ENCODE peak calls at places on chromosomes 16 and 17, in nine cellular contexts. X is NCI-H1436 treated with DMSO at 0.1 percent for 48 hours; U is AG10803; B is left ventricle myocardium inferior; Z is NCI-H2029; J is EL; O is SIG-M5; R is stimulated activated CD8-positive, alpha-beta memory T cell treated with anti-CD3 and anti-CD28 coated beads, Interleukin-4, amount 100 ng/mL, for 4 hours; I is left cardiac atrium. L is an unnamed sample.

GRCh38 chr17:61454095-61454931 is 2.1 kb downstream of the TBX4 start:
- DNase-seq in X (no peak), U (no peak), B (no peak), Z (no peak), J (peak), O (no peak), R (no peak), I (no peak), L (no peak)

GRCh38 chr17:40960144-40960543 is 6.6 kb downstream of the KRT39 start:
- DNase-seq in X (no peak), U (no peak), B (no peak), Z (no peak), J (no peak), O (no peak), R (no peak), I (no peak), L (no peak)

GRCh38 chr16:68265078-68265925 is 976 bp downstream of the SLC7A6 start:
- DNase-seq in X (no peak), U (peak), B (peak), Z (no peak), J (peak), O (peak), R (no peak), I (peak), L (no peak)

GRCh38 chr17:50443492-50444051 is 17.6 kb downstream of the ACSF2 start:
- DNase-seq in X (no peak), U (peak), B (no peak), Z (no peak), J (no peak), O (no peak), R (no peak), I (peak), L (no peak)

GRCh38 chr17:1730345-1731193 is 6.1 kb downstream of the WDR81 start:
- DNase-seq in X (no peak), U (peak), B (peak), Z (no peak), J (peak), O (no peak), R (no peak), I (peak), L (peak)

GRCh38 chr16:20803192-20803560 is 3.1 kb downstream of the ERI2 start:
- DNase-seq in X (no peak), U (peak), B (no peak), Z (no peak), J (peak), O (no peak), R (no peak), I (no peak), L (no peak)

GRCh38 chr17:5352681-5353289 is 66.7 kb downstream of the NUP88 start:
- DNase-seq in X (no peak), U (no peak), B (no peak), Z (no peak), J (no peak), O (no peak), R (no peak), I (no peak), L (no peak)

GRCh38 chr16:87764600-87765472 is 950 bp downstream of the KLHDC4 start:
- DNase-seq in X (no peak), U (no peak), B (no peak), Z (no peak), J (no peak), O (no peak), R (no peak), I (no peak), L (no peak)

GRCh38 chr17:62916684-62917571 is 49.1 kb upstream of the TANC2 start:
- DNase-seq in X (no peak), U (no peak), B (no peak), Z (no peak), J (no peak), O (no peak), R (no peak), I (peak), L (no peak)

GRCh38 chr17:39674702-39675389 is 6.6 kb downstream of the PNMT start:
- DNase-seq in X (peak), U (no peak), B (peak), Z (no peak), J (no peak), O (no peak), R (no peak), I (peak), L (no peak)

GRCh38 chr16:74740795-74741304 is 33.8 kb downstream of the FA2H start:
- DNase-seq in X (no peak), U (no peak), B (no peak), Z (peak), J (no peak), O (no peak), R (no peak), I (no peak), L (no peak)

L was measured in skeletal muscle cell.